ENCODE peak calls at places on chromosomes 1 and 21, in four cellular contexts. C is DMS79; H is stimulated activated CD8-positive, alpha-beta memory T cell treated with anti-CD3 and anti-CD28 coated beads, Interleukin-7, amount 100 ng/mL, for 1 hour; N is cardiac muscle cell. V is an unnamed sample.

GRCh38 chr1:183653876-183654451 is 848 bp upstream of the APOBEC4 start:
- DNase-seq in H (no peak), C (no peak), N (no peak), V (no peak)

GRCh38 chr1:228101994-228102790 is 933 bp downstream of the C1orf35 start:
- DNase-seq in H (no peak), C (peak; percentile 5), N (peak; percentile 51), V (peak; percentile 50)

GRCh38 chr1:167617100-167617949 is 12.7 kb upstream of the RCSD1 start:
- DNase-seq in N (no peak), H (no peak), C (no peak), V (peak; percentile 59)

GRCh38 chr1:108801101-108801500 is 54.6 kb downstream of the STXBP3 start:
- DNase-seq in N (no peak), C (no peak), H (no peak), V (no peak)

GRCh38 chr1:25037174-25038074 is 107.3 kb upstream of the RUNX3 start:
- DNase-seq in C (no peak), N (peak; percentile 41), H (no peak), V (no peak)

GRCh38 chr1:33709780-33710713 is 153.8 kb upstream of the HMGB4 start:
- DNase-seq in H (no peak), N (no peak), C (no peak), V (no peak)

GRCh38 chr1:15222653-15223303 is 24.2 kb upstream of the FHAD1 start:
- DNase-seq in N (no peak), H (no peak), C (no peak), V (no peak)

GRCh38 chr1:20530901-20531300 is 21.5 kb upstream of the FAM43B start:
- DNase-seq in N (no peak), H (no peak), C (no peak), V (no peak)

GRCh38 chr1:178607718-178608408 is 95.0 kb downstream of the TEX35 start:
- DNase-seq in C (no peak), H (no peak), N (no peak), V (no peak)

GRCh38 chr1:152162826-152163463 is 3.9 kb upstream of the RPTN start:
- DNase-seq in C (no peak), N (no peak), H (no peak), V (no peak)

GRCh38 chr1:20729990-20730689 is 2.4 kb downstream of the SH2D5 start:
- DNase-seq in H (no peak), N (no peak), C (no peak), V (no peak)

GRCh38 chr1:98110674-98111073 is 189.8 kb upstream of the DPYD start:
- DNase-seq in N (no peak), H (no peak), C (no peak), V (no peak)

GRCh38 chr1:224087358-224087757 is 26.6 kb upstream of the FBXO28 start:
- DNase-seq in H (no peak), N (no peak), C (no peak), V (no peak)

GRCh38 chr1:39407496-39407888 is 83.9 kb upstream of the BMP8A start:
- DNase-seq in H (no peak), C (no peak), N (no peak), V (peak; percentile 27)

GRCh38 chr1:184497962-184498723 is 111.3 kb downstream of the C1orf21 start:
- DNase-seq in H (no peak), N (no peak), C (no peak), V (no peak)

GRCh38 chr21:28283652-28284490 is 708.8 kb downstream of the LTN1 start:
- DNase-seq in N (peak; percentile 70), C (no peak), H (no peak), V (no peak)

GRCh38 chr1:151058682-151059341 is 610 bp downstream of the CDC42SE1 start:
- DNase-seq in N (peak; percentile 45), C (peak; percentile 85), H (no peak), V (peak; percentile 84)

GRCh38 chr1:205365945-205366463 is 9.3 kb upstream of the KLHDC8A start:
- DNase-seq in N (no peak), C (no peak), H (no peak), V (peak; percentile 82)

GRCh38 chr1:224684920-224685547 is 68.9 kb downstream of the CNIH3 start:
- DNase-seq in H (no peak), N (peak; percentile 68), C (no peak), V (no peak)

GRCh38 chr1:7388141-7388487 is 383.0 kb upstream of the VAMP3 start:
- DNase-seq in H (no peak), C (no peak), N (no peak), V (peak; percentile 18)

GRCh38 chr1:19313961-19314882 is 2.1 kb downstream of the SLC66A1 start:
- DNase-seq in C (no peak), H (no peak), N (no peak), V (no peak)

GRCh38 chr1:58929667-58930325 is 145.9 kb upstream of the JUN start:
- DNase-seq in C (no peak), H (peak; percentile 59), N (no peak), V (no peak)

GRCh38 chr1:197519741-197520334 is 251.8 kb downstream of the CRB1 start:
- DNase-seq in C (no peak), H (no peak), N (no peak), V (no peak)

GRCh38 chr1:205678286-205679111 is 1.8 kb downstream of the SLC45A3 start:
- DNase-seq in H (no peak), N (peak; percentile 36), C (no peak), V (no peak)

GRCh38 chr21:36535618-36536241 is 55.8 kb upstream of the CLDN14 start:
- DNase-seq in H (no peak), C (no peak), N (no peak), V (no peak)